ENCODE peak calls at places on chromosomes 2 and 18, in six cellular contexts. W is heart left ventricle, U is tibial artery, G is fibroblast of lung, F is fibroblast of mammary gland, A is cardiac muscle cell. Z is an unnamed sample.

GRCh38 chr18:23306842-23307241 is 146.2 kb upstream of the RIOK3 start:
- DNase-seq in W (no peak), U (no peak), G (no peak), F (no peak), A (no peak), Z (no peak)

GRCh38 chr2:209422191-209422754 is 1.6 kb upstream of the MAP2 start:
- DNase-seq in W (no peak), U (no peak), G (no peak), F (no peak), A (no peak), Z (no peak)

GRCh38 chr2:46697830-46698323 is 217.7 kb downstream of the MCFD2 start:
- DNase-seq in W (no peak), U (no peak), G (no peak), F (no peak), A (no peak), Z (no peak)

GRCh38 chr2:236823230-236823629 is 253.6 kb downstream of the ACKR3 start:
- DNase-seq in W (no peak), U (peak), G (no peak), F (no peak), A (no peak), Z (no peak)

GRCh38 chr2:230863442-230864121 is 1.2 kb upstream of the ITM2C start:
- DNase-seq in W (no peak), U (no peak), G (no peak), F (no peak), A (no peak), Z (no peak)

GRCh38 chr2:202965810-202966454 is 48.7 kb upstream of the NBEAL1 start:
- DNase-seq in W (no peak), U (no peak), G (peak), F (peak), A (peak), Z (no peak)

GRCh38 chr18:28657836-28658410 is 481.0 kb upstream of the CDH2 start:
- DNase-seq in W (no peak), U (no peak), G (peak), F (no peak), A (no peak), Z (no peak)

GRCh38 chr2:107648781-107649413 is 177.8 kb upstream of the RGPD4 start:
- DNase-seq in W (no peak), U (no peak), G (no peak), F (no peak), A (no peak), Z (no peak)

GRCh38 chr2:157536815-157537214 is 91.8 kb downstream of the ACVR1C start:
- DNase-seq in W (no peak), U (no peak), G (no peak), F (no peak), A (no peak), Z (no peak)

GRCh38 chr2:159484537-159484936 is 131.8 kb downstream of the BAZ2B start:
- DNase-seq in W (no peak), U (no peak), G (no peak), F (no peak), A (no peak), Z (no peak)

GRCh38 chr2:26860451-26860850 is 12.5 kb downstream of the DPYSL5 start:
- DNase-seq in W (no peak), U (no peak), G (no peak), F (no peak), A (no peak), Z (no peak)

GRCh38 chr2:15965564-15966019 is 25.2 kb downstream of the MYCN start:
- DNase-seq in W (no peak), U (no peak), G (no peak), F (no peak), A (no peak), Z (no peak)

GRCh38 chr18:79599503-79599931 is 80.1 kb upstream of the CTDP1 start:
- DNase-seq in W (peak), U (peak), G (peak), F (peak), A (no peak), Z (peak)

GRCh38 chr2:240797500-240797895 is 22.5 kb downstream of the KIF1A start:
- DNase-seq in W (no peak), U (no peak), G (no peak), F (no peak), A (no peak), Z (no peak)

GRCh38 chr2:180675170-180675569 is 305.2 kb upstream of the UBE2E3 start:
- DNase-seq in W (no peak), U (no peak), G (no peak), F (no peak), A (no peak), Z (no peak)

GRCh38 chr2:2935445-2936149 is 442.0 kb downstream of the EIPR1 start:
- DNase-seq in W (no peak), U (no peak), G (no peak), F (no peak), A (no peak), Z (no peak)

GRCh38 chr2:2940061-2940460 is 437.6 kb downstream of the EIPR1 start:
- DNase-seq in W (no peak), U (no peak), G (no peak), F (no peak), A (no peak), Z (no peak)

GRCh38 chr2:2940702-2941655 is 436.6 kb downstream of the EIPR1 start:
- DNase-seq in W (no peak), U (no peak), G (no peak), F (no peak), A (peak), Z (no peak)

GRCh38 chr2:2939078-2939795 is 438.4 kb downstream of the EIPR1 start:
- DNase-seq in W (no peak), U (no peak), G (no peak), F (no peak), A (no peak), Z (no peak)

GRCh38 chr2:2938481-2938880 is 439.1 kb downstream of the EIPR1 start:
- DNase-seq in W (no peak), U (no peak), G (no peak), F (no peak), A (no peak), Z (no peak)
- TF ChIP-seq CTCF in W (no peak), U (no peak), G (no peak), F (no peak), A (no peak), Z (no peak)

DNA sequence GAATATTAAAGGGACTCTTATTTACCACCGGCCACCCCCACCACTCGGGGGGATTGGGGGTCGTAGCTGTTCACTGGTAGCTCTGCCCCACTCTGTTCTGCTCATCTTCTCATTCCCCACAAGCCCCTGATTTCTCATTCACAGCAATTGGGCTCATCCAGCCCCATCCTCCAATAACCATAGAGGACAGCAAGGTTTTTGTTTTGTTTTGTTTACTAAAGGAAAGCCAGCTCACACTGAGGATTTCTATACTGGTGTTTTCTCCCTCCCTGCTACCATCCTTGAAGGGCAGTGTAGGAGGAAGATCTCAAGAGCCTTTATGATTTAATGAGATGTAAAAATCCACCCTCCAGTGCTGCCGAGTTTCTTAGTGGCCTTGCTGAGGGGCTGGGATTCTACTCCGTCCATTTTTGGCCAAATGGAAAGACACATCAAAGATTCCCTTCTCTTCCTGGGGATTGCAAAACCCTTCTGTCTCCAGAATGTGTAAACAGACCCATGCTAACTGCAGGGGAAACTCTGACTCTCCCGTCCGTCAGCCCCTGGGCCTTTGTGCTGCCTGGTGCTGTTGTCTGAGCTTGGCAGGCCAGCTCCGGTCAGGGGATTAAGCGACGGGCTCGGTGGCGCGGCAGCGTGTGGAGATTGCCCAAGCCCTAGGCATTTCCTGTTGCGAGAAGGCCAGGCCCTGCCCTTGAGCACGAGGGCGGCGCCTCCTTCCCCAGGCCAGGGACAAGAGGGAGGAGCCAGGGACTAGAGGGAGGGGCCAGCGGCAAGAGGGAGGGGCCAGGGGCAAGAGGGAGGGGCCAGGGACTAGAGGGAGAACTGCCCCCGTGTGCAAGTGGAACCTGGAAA is 165.0 kb downstream of the ANTXR1 start:
- DNase-seq in W (peak), U (peak), G (peak), F (peak), A (peak), Z (no peak)
- H3K4me3 ChIP-seq in W (no peak), U (peak), G (peak), F (no peak), A (no peak), Z (no peak)

GRCh38 chr2:152155209-152155608 is 20.4 kb downstream of the STAM2 start:
- DNase-seq in W (no peak), U (no peak), G (no peak), F (no peak), A (no peak), Z (no peak)
- TF ChIP-seq CTCF in W (no peak), U (no peak), G (no peak), F (no peak), A (no peak), Z (no peak)

DNA sequence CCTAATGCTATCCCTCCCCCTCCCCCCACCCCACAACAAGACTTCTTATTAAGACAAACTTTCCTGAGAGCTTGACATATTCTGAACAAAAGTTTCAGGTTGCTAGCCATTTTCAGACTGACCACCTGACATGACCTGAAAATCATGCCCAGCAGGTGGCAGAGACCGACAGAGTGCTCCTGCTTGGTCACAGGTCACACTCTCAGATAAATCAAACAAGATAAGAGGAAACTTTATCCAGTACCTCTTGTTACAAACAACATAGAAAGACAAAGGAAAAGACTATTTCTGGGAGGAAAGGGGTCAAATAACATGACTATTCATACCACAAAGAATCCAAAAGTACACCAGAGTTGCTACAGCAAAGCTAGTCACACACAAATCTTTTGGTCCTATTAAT is 107.4 kb downstream of the TMEM200C start:
- DNase-seq in W (no peak), U (no peak), G (no peak), F (no peak), A (no peak), Z (no peak)
- H3K4me3 ChIP-seq in W (no peak), U (no peak), G (no peak), F (no peak), A (no peak), Z (no peak)

DNA sequence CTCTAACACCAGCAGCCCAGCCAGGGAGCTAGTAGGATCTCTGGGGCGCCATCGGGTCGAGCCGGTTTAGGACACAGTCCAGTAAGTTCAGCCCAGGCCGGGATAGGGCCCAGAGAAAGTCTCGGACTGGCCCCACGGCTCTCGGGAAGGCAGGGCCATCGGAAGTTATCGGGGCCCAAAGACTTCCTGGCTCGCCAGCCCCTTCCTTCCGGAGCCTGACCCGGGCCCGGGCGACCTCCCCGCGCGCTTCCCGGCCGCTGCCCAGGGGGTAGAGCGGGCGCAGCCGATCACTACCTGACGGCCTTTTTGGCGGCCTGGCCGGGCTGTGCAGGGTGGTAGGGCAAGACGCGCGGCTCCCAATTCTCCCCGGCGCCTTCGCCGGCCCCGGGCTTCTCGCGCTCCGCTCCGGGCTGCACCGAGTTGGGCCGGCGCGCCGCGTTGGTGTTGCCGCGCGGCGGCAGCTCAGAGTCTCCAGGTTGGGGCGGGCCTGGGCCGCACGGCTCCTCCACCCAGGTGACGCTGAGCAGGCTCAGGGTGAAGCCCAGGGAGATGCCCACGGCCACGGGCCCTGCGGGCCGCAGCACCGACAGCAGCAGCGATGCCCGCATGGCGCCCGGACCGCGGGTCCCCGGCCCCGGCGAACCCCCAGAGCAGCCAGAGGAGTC is 546 bp downstream of the CHPF start:
- DNase-seq in W (no peak), U (no peak), G (peak), F (peak), A (peak), Z (no peak)
- TF ChIP-seq CTCF in W (no peak), U (no peak), G (no peak), F (no peak), A (no peak), Z (no peak)

DNA sequence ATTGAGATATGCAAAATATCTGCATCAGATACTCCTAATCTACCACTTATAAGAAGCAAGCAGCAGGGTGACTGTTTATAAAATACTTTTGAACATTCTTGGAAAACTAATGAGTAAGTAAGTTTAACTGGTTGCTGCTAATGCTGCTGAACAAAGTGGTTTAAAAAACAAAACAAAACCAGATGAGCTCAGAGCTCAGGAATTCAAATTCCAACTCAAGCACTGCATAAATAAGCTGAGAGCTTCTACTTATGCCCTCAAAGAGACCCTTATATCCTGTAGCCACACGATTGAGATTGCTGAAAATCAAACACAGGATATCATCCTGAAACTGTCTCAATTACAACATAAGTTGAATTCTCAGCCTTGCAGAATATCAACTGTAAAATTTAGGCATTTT is 62.3 kb upstream of the NYAP2 start:
- DNase-seq in W (no peak), U (no peak), G (peak), F (peak), A (peak), Z (peak)
- H3K4me3 ChIP-seq in W (no peak), U (no peak), G (no peak), F (no peak), A (no peak), Z (no peak)

DNA sequence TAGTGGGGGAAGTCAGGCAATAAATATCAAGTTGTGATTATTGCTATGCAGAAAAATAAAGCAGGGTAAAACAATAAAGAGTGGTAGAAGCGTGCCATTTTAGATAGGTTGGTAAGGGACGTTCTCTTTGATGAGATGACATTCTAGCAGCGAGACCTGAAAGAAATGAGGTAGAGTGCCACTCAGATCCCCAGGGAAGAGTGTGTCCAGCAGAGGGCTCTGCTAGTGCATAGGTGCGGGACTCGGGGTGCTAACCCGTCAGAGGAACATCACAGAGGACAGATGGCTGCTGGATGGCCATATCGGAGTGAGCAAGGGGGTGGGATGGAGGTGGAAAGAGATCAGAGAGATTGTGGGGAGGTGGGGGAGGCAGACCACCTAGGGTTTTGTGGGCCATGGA is 16.3 kb upstream of the GTF2A1L start:
- DNase-seq in W (no peak), U (no peak), G (peak), F (peak), A (peak), Z (no peak)
- TF ChIP-seq CTCF in W (no peak), U (no peak), G (peak), F (peak), A (peak), Z (peak)

DNA sequence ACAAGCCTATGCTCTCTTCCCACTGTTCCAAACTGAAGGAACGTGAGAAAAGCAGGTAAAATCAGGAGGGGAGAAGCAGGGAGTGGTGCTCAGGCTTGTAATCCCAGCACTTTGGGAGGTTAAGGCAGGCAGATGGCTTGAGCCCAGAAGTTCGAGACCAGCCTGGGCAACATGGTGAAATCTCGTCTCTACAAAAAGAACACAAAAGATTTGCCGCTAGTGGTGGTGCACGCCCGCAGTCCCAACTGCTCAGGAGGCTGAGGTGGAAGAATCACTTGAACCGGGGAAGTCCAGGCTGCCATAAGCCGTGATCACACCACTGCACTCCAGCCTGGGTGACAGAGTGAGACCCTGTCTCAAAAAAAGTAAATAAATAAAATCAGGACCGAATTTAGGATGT is 1.3 kb upstream of the TMSB10 start:
- DNase-seq in W (no peak), U (no peak), G (no peak), F (no peak), A (no peak), Z (no peak)
- H3K4me3 ChIP-seq in W (peak), U (no peak), G (peak), F (no peak), A (no peak), Z (no peak)